ENCODE peak calls at places on chromosomes 7 and 10, in five cellular contexts. E, X, I, W and U are unnamed samples.

GRCh38 chr10:125095776-125096175 is 64.6 kb downstream of the CTBP2 start:
- DNase-seq in E (no peak), X (no peak), I (no peak), W (no peak), U (no peak)

GRCh38 chr7:7539152-7539551 is 3.5 kb upstream of the COL28A1 start:
- DNase-seq in E (no peak), X (no peak), I (no peak), W (no peak), U (no peak)

GRCh38 chr10:80713398-80713928 is 175.8 kb downstream of the SH2D4B start:
- DNase-seq in E (no peak), X (no peak), I (no peak), W (no peak), U (no peak)

GRCh38 chr10:3887404-3887803 is 102.4 kb upstream of the KLF6 start:
- DNase-seq in E (no peak), X (no peak), I (no peak), W (no peak), U (no peak)

GRCh38 chr7:151754142-151754590 is 122.7 kb downstream of the PRKAG2 start:
- DNase-seq in E (peak), X (peak), I (peak), W (no peak), U (no peak)

GRCh38 chr10:33566426-33566825 is 232.0 kb upstream of the NRP1 start:
- DNase-seq in E (no peak), X (no peak), I (no peak), W (no peak), U (no peak)

GRCh38 chr7:28348631-28349030 is 63.7 kb upstream of the CREB5 start:
- DNase-seq in E (no peak), X (no peak), I (no peak), W (no peak), U (no peak)

GRCh38 chr10:121648493-121648892 is 50.2 kb upstream of the FGFR2 start:
- DNase-seq in E (no peak), X (no peak), I (no peak), W (no peak), U (peak)

GRCh38 chr10:84524435-84524834 is 196.0 kb downstream of the CCSER2 start:
- DNase-seq in E (no peak), X (no peak), I (no peak), W (no peak), U (no peak)

GRCh38 chr10:116925061-116925460 is 75.8 kb downstream of the ENO4 start:
- DNase-seq in E (no peak), X (no peak), I (no peak), W (no peak), U (no peak)

GRCh38 chr7:24323961-24324480 is 40.0 kb downstream of the NPY start:
- DNase-seq in E (no peak), X (no peak), I (no peak), W (no peak), U (no peak)

GRCh38 chr7:110534241-110534931 is 556.5 kb upstream of the LRRN3 start:
- DNase-seq in E (no peak), X (no peak), I (peak), W (no peak), U (no peak)

GRCh38 chr10:103884681-103885139 is 29.3 kb upstream of the SH3PXD2A start:
- DNase-seq in E (peak), X (peak), I (peak), W (no peak), U (peak)

GRCh38 chr10:51620131-51620530 is 79.3 kb downstream of the CSTF2T start:
- DNase-seq in E (no peak), X (no peak), I (no peak), W (no peak), U (no peak)

GRCh38 chr10:14060320-14061070 is 270.2 kb downstream of the FRMD4A start:
- DNase-seq in E (no peak), X (no peak), I (no peak), W (no peak), U (no peak)

GRCh38 chr10:68471586-68472408 is at the start of gene DNA2:
- DNase-seq in E (peak), X (peak), I (peak), W (peak), U (peak)

GRCh38 chr7:5231116-5231515 is 41.1 kb downstream of the WIPI2 start:
- DNase-seq in E (no peak), X (no peak), I (no peak), W (no peak), U (no peak)

GRCh38 chr7:12975387-12975786 is 288.0 kb downstream of the ARL4A start:
- DNase-seq in E (no peak), X (no peak), I (no peak), W (no peak), U (no peak)

GRCh38 chr10:68869623-68870022 is 31.5 kb upstream of the DDX50 start:
- DNase-seq in E (no peak), X (no peak), I (no peak), W (no peak), U (no peak)

GRCh38 chr10:117805191-117805590 is 241.6 kb downstream of the RAB11FIP2 start:
- DNase-seq in E (no peak), X (no peak), I (no peak), W (no peak), U (no peak)

GRCh38 chr10:46558411-46559185 is 2.1 kb upstream of the GPRIN2 start:
- DNase-seq in E (no peak), X (no peak), I (no peak), W (no peak), U (no peak)

GRCh38 chr7:16652888-16653287 is 6.9 kb downstream of the BZW2 start:
- DNase-seq in E (no peak), X (no peak), I (no peak), W (no peak), U (no peak)

GRCh38 chr10:132269286-132270230 is 38.2 kb downstream of the STK32C start:
- DNase-seq in E (no peak), X (no peak), I (no peak), W (no peak), U (no peak)

GRCh38 chr7:7221602-7222038 is 39.3 kb downstream of the C1GALT1 start:
- DNase-seq in E (no peak), X (peak), I (peak), W (no peak), U (no peak)

GRCh38 chr10:59903871-59904270 is 2.5 kb downstream of the CCDC6 start:
- DNase-seq in E (no peak), X (no peak), I (peak), W (no peak), U (no peak)

GRCh38 chr7:25897261-25897782 is 254.7 kb upstream of the NFE2L3 start:
- DNase-seq in E (no peak), X (no peak), I (no peak), W (no peak), U (no peak)

GRCh38 chr7:56105508-56105907 is 768 bp downstream of the CHCHD2 start:
- DNase-seq in E (peak), X (peak), I (peak), W (peak), U (no peak)

GRCh38 chr7:117010375-117011133 is 57.3 kb downstream of the ST7 start:
- DNase-seq in E (no peak), X (no peak), I (no peak), W (no peak), U (no peak)

GRCh38 chr7:43398831-43399230 is 184.1 kb upstream of the STK17A start:
- DNase-seq in E (no peak), X (no peak), I (no peak), W (no peak), U (no peak)

GRCh38 chr10:123607386-123607785 is 58.8 kb upstream of the GPR26 start:
- DNase-seq in E (no peak), X (no peak), I (no peak), W (no peak), U (no peak)

GRCh38 chr7:47453093-47454056 is 128.5 kb downstream of the TNS3 start:
- DNase-seq in E (peak), X (peak), I (peak), W (no peak), U (peak)

GRCh38 chr10:57955076-57955475 is 312.6 kb downstream of the IPMK start:
- DNase-seq in E (no peak), X (no peak), I (peak), W (no peak), U (no peak)

GRCh38 chr10:12180221-12180974 is 15.3 kb downstream of the NUDT5 start:
- DNase-seq in E (no peak), X (no peak), I (no peak), W (no peak), U (no peak)

GRCh38 chr7:55517191-55517633 is 55.1 kb downstream of the VOPP1 start:
- DNase-seq in E (no peak), X (no peak), I (no peak), W (no peak), U (no peak)

GRCh38 chr10:11776080-11776479 is 33.9 kb downstream of the ECHDC3 start:
- DNase-seq in E (no peak), X (no peak), I (no peak), W (no peak), U (no peak)

GRCh38 chr7:159117366-159118219 is 27.1 kb downstream of the VIPR2 start:
- DNase-seq in E (no peak), X (no peak), I (no peak), W (no peak), U (no peak)

GRCh38 chr7:142412551-142413193 is 154.8 kb upstream of the PRSS58 start:
- DNase-seq in E (peak), X (peak), I (peak), W (peak), U (peak)